ENCODE peak calls at places on chromosomes 16 and 17, in five cellular contexts. C is A549, X is AG10803, G is MM.1S, Y is lung. W is an unnamed sample.
A peak's percentile ranks its signal among the peaks of the same experiment; 100 is the strongest.

GRCh38 chr16:70594569-70594968 is 51.8 kb upstream of the IL34 start:
- DNase-seq in X (no peak), Y (peak; percentile 89), G (no peak), C (no peak), W (no peak)

GRCh38 chr17:58245428-58246103 is 7.2 kb downstream of the LPO start:
- DNase-seq in Y (no peak), G (no peak), C (no peak), X (no peak), W (no peak)

GRCh38 chr17:42179911-42180410 is 981 bp downstream of the KCNH4 start:
- DNase-seq in Y (no peak), G (no peak), X (peak; percentile 21), C (peak; percentile 42), W (no peak)

GRCh38 chr16:50267151-50267631 is 840 bp downstream of the ADCY7 start:
- DNase-seq in X (no peak), G (no peak), Y (no peak), C (no peak), W (no peak)

GRCh38 chr16:6903671-6904070 is 429.0 kb upstream of the RBFOX1 start:
- DNase-seq in C (no peak), Y (no peak), X (no peak), G (no peak), W (no peak)

GRCh38 chr16:26645629-26646028 is 421.1 kb upstream of the C16orf82 start:
- DNase-seq in X (no peak), Y (no peak), C (peak; percentile 10), G (no peak), W (peak; percentile 12)

GRCh38 chr17:61420745-61421398 is 21.2 kb downstream of the TBX2 start:
- DNase-seq in X (no peak), C (no peak), Y (no peak), G (no peak), W (no peak)

GRCh38 chr16:84103678-84104077 is 13.1 kb downstream of the MBTPS1 start:
- DNase-seq in G (no peak), X (peak; percentile 30), Y (no peak), C (no peak), W (no peak)

GRCh38 chr16:324451-325334 is 27.8 kb downstream of the AXIN1 start:
- DNase-seq in G (no peak), Y (no peak), C (no peak), X (no peak), W (peak; percentile 39)

GRCh38 chr16:31216552-31217530 is at the start of gene PYDC1:
- DNase-seq in Y (no peak), G (no peak), C (no peak), X (no peak), W (no peak)

GRCh38 chr17:30550512-30551273 is 73.5 kb downstream of the GOSR1 start:
- DNase-seq in Y (no peak), C (no peak), X (peak; percentile 13), G (no peak), W (no peak)

GRCh38 chr17:61536417-61536955 is 54.5 kb downstream of the NACA2 start:
- DNase-seq in Y (no peak), X (no peak), C (no peak), G (no peak), W (no peak)

GRCh38 chr17:34723875-34724274 is 144.5 kb downstream of the TMEM132E start:
- DNase-seq in G (no peak), C (no peak), Y (no peak), X (no peak), W (no peak)

GRCh38 chr17:28948873-28949184 is 2.5 kb downstream of the PHF12 start:
- DNase-seq in G (no peak), Y (no peak), C (no peak), X (no peak), W (no peak)

GRCh38 chr16:5633845-5634440 is 536.3 kb upstream of the EEF2KMT start:
- DNase-seq in X (no peak), G (peak; percentile 47), Y (no peak), C (peak; percentile 51), W (peak; percentile 28)

GRCh38 chr17:8872705-8873426 is 5.4 kb upstream of the PIK3R6 start:
- DNase-seq in X (no peak), C (no peak), G (no peak), Y (no peak), W (no peak)

GRCh38 chr16:20689668-20690067 is 7.8 kb downstream of the ACSM1 start:
- DNase-seq in C (no peak), X (no peak), G (no peak), Y (no peak), W (no peak)

GRCh38 chr17:4221163-4221562 is 42.6 kb downstream of the ANKFY1 start:
- DNase-seq in C (no peak), Y (no peak), X (no peak), G (no peak), W (no peak)

GRCh38 chr17:30347488-30347887 is 13.6 kb upstream of the TMIGD1 start:
- DNase-seq in X (no peak), C (no peak), G (no peak), Y (no peak), W (no peak)

GRCh38 chr16:21264226-21265036 is 13.7 kb downstream of the CRYM start:
- DNase-seq in C (no peak), X (peak; percentile 17), G (no peak), Y (no peak), W (no peak)

GRCh38 chr17:13306310-13306962 is 288.6 kb upstream of the ELAC2 start:
- DNase-seq in Y (no peak), X (peak; percentile 79), C (peak; percentile 81), G (no peak), W (peak; percentile 55)

GRCh38 chr17:37358098-37358829 is 17.5 kb upstream of the C17orf78 start:
- DNase-seq in G (peak; percentile 46), C (peak; percentile 64), X (peak; percentile 12), Y (peak; percentile 56), W (peak; percentile 31)

GRCh38 chr16:11024333-11025053 is 80.1 kb downstream of the CLEC16A start:
- DNase-seq in Y (no peak), G (no peak), X (no peak), C (peak; percentile 34), W (no peak)

GRCh38 chr16:28258571-28258970 is 33.8 kb upstream of the SBK1 start:
- DNase-seq in G (no peak), X (peak; percentile 9), Y (no peak), C (no peak), W (no peak)

GRCh38 chr16:2211923-2212347 is 1.3 kb upstream of the BRICD5 start:
- DNase-seq in X (no peak), G (no peak), Y (no peak), C (no peak), W (no peak)
- H3K4me3 ChIP-seq in X (no peak overlapping the region), G (no peak overlapping the region), Y (no peak overlapping the region), C (no peak overlapping the region), W (no peak overlapping the region)

DNA sequence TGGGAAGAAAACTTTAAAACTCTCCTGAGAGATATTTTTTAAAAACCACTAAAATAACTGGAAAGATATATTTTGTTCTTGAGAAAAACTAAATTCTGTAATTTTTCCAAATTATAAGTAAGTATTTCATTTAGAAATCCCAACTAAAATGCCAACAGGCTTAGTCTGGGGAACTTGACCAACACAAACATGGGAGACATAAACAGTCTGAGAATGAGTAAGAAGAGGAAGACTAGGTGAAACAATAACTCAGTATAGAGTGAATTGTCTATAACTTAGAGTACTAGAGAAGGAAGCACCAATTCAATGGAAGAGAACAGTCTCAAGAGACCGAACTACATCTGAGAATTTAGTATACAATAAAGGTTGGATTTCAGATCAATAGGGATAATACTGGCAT is 2.9 kb downstream of the CMTM1 start:
- DNase-seq in C (no peak), X (peak; percentile 55), G (no peak), Y (no peak), W (no peak)
- H3K4me3 ChIP-seq in C (no peak overlapping the region), X (no peak overlapping the region), G (no peak overlapping the region), Y (no peak overlapping the region), W (no peak overlapping the region)

DNA sequence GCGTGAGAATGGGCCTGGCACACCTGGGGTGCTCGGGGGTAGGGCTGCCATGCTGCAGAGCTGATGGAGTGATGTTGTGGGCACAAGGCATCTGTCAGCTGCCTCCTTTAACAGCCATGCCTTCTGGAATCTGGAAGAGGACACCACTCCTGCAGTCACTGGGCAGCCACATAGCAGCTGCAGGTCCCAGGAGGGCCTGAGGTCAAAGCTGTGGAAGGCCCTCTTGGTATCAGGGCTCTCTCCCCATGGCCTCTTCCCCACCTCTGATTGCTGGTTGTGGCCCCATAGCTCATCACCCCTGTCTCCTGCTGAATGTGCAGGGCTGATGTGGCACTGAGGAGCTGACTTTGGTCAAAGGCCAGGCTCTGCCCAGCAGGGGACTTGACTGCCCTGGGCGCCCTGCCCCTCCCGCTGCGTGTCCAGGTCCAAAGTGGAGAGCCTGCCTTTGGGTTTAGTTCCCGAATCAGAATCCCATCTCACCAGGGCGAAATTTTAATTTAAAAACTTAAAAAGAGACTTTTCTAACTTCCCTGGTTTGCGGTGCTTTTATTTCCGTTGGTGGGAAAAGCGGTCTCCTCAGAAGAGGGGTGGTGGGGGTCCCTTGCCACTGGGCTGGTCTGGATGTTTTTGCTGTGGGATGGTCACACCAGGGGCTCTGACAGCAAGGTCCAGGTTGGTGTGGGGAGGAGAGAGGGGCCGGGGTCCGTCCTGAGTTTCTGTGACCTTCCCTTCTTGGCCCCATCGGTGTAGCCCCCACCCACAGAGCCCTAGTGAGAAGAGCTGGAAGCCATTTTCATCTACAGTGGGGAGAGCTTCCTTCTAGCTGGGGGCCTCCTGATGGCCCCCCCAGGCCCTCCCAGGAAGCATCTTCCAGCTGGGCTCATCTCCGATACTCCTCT is 5.9 kb downstream of the UBALD2 start:
- DNase-seq in X (no peak), C (no peak), G (no peak), Y (no peak), W (no peak)
- H3K4me3 ChIP-seq in X (no peak overlapping the region), C (no peak overlapping the region), G (no peak overlapping the region), Y (no peak overlapping the region), W (no peak overlapping the region)

GRCh38 chr17:40600486-40601046 is 35.3 kb upstream of the CCR7 start:
- DNase-seq in C (no peak), G (no peak), Y (no peak), X (no peak), W (no peak)

GRCh38 chr17:40596261-40596919 is 31.1 kb upstream of the CCR7 start:
- DNase-seq in C (peak; percentile 98), G (no peak), Y (no peak), X (no peak), W (peak; percentile 32)

GRCh38 chr17:40598021-40598927 is 33.0 kb upstream of the CCR7 start:
- DNase-seq in X (no peak), Y (no peak), C (no peak), G (no peak), W (no peak)

GRCh38 chr17:40597168-40598020 is 32.1 kb upstream of the CCR7 start:
- DNase-seq in Y (no peak), G (no peak), X (no peak), C (no peak), W (no peak)

DNA sequence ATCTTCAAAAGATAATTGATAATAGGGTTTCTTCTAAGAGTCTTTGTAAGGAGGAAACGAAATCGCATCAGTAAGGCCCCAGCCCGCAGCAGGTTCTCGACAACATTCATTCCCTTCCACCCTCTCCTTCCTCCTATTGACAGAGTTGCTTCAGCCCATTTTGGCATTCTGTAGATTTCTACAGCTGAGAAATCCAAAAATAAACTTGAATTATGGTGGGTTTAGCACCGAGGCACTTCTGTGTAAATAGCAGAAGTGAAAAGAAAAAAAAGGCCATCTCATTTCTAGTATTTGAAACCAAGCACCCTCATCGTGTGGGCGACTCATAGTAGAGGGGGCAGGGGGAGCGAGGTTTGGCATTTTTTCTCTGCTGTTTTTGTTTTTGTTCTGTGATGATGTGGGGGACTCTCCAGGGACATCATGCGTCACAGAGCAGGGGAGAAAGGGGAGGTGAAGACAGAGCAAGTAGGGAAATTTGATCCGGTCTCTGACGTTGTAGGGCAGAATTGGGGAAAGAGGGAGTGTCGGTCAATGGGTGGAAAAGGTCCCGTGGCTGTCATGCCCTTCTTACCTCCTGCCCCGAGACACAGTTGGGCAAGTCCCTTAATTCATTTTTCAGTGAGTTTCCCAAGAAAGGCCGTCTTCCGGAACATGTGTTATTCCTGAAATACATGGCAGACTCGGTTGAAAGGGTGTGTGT is 33.8 kb upstream of the CCR7 start:
- DNase-seq in X (no peak), Y (no peak), G (peak; percentile 38), C (no peak), W (no peak)
- H3K4me3 ChIP-seq in X (no peak overlapping the region), Y (no peak overlapping the region), G (peak overlapping the region; percentile 15), C (no peak overlapping the region), W (no peak overlapping the region)

GRCh38 chr17:2071024-2071385 is 16.1 kb downstream of the HIC1 start:
- DNase-seq in Y (no peak), C (no peak), G (no peak), X (no peak), W (no peak)
- H3K4me3 ChIP-seq in Y (no peak overlapping the region), C (no peak overlapping the region), G (no peak overlapping the region), X (no peak overlapping the region), W (no peak overlapping the region)

W was measured in Jurkat, Clone E6-1.